ENCODE peak calls at places on chromosomes 2 and 18, in ten cellular contexts. One of them, this sample, is unnamed.

GRCh38 chr2:240197439-240198139 is 57.1 kb upstream of the OTOS start:
- DNase-seq in stimulated activated CD8-positive, alpha-beta memory T cell treated with anti-CD3 and anti-CD28 coated beads, Interleukin-15, amount 100 ng/mL, for 1 hour: no peak
- DNase-seq in HTR-8/SVneo: no peak
- DNase-seq in GM10248: no peak
- DNase-seq in HEK293T: no peak
- DNase-seq in GM23248: no peak
- DNase-seq in GM12892: no peak
- DNase-seq in fibroblast of pulmonary artery: no peak
- DNase-seq in immature natural killer cell: no peak
- DNase-seq in EH: no peak
- DNase-seq in this sample: no peak

GRCh38 chr2:181189932-181190331 is 209.5 kb downstream of the UBE2E3 start:
- DNase-seq in stimulated activated CD8-positive, alpha-beta memory T cell treated with anti-CD3 and anti-CD28 coated beads, Interleukin-15, amount 100 ng/mL, for 1 hour: no peak
- DNase-seq in HTR-8/SVneo: no peak
- DNase-seq in GM10248: no peak
- DNase-seq in HEK293T: no peak
- DNase-seq in GM23248: no peak
- DNase-seq in GM12892: no peak
- DNase-seq in fibroblast of pulmonary artery: no peak
- DNase-seq in immature natural killer cell: no peak
- DNase-seq in EH: no peak
- DNase-seq in this sample: no peak

GRCh38 chr2:207163053-207163814 is 2.5 kb downstream of the KLF7 start:
- DNase-seq in stimulated activated CD8-positive, alpha-beta memory T cell treated with anti-CD3 and anti-CD28 coated beads, Interleukin-15, amount 100 ng/mL, for 1 hour: no peak
- DNase-seq in HTR-8/SVneo: no peak
- DNase-seq in GM10248: no peak
- DNase-seq in HEK293T: no peak
- DNase-seq in GM23248: peak; percentile 96
- DNase-seq in GM12892: no peak
- DNase-seq in fibroblast of pulmonary artery: peak; percentile 91
- DNase-seq in immature natural killer cell: no peak
- DNase-seq in EH: peak; percentile 94
- DNase-seq in this sample: peak; percentile 92

GRCh38 chr2:219441451-219442205 is 7.0 kb downstream of the SPEG start:
- DNase-seq in stimulated activated CD8-positive, alpha-beta memory T cell treated with anti-CD3 and anti-CD28 coated beads, Interleukin-15, amount 100 ng/mL, for 1 hour: peak; percentile 18
- DNase-seq in HTR-8/SVneo: peak; percentile 85
- DNase-seq in GM10248: peak; percentile 63
- DNase-seq in HEK293T: peak; percentile 85
- DNase-seq in GM23248: peak; percentile 87
- DNase-seq in GM12892: no peak
- DNase-seq in fibroblast of pulmonary artery: peak; percentile 46
- DNase-seq in immature natural killer cell: no peak
- DNase-seq in EH: peak; percentile 83
- DNase-seq in this sample: peak; percentile 54

GRCh38 chr2:239327536-239328305 is 73.1 kb downstream of the HDAC4 start:
- DNase-seq in stimulated activated CD8-positive, alpha-beta memory T cell treated with anti-CD3 and anti-CD28 coated beads, Interleukin-15, amount 100 ng/mL, for 1 hour: no peak
- DNase-seq in HTR-8/SVneo: no peak
- DNase-seq in GM10248: peak; percentile 42
- DNase-seq in HEK293T: no peak
- DNase-seq in GM23248: peak; percentile 28
- DNase-seq in GM12892: no peak
- DNase-seq in fibroblast of pulmonary artery: no peak
- DNase-seq in immature natural killer cell: no peak
- DNase-seq in EH: no peak
- DNase-seq in this sample: peak; percentile 27

GRCh38 chr2:42886921-42887320 is 94.5 kb upstream of the HAAO start:
- DNase-seq in stimulated activated CD8-positive, alpha-beta memory T cell treated with anti-CD3 and anti-CD28 coated beads, Interleukin-15, amount 100 ng/mL, for 1 hour: no peak
- DNase-seq in HTR-8/SVneo: no peak
- DNase-seq in GM10248: no peak
- DNase-seq in HEK293T: no peak
- DNase-seq in GM23248: no peak
- DNase-seq in GM12892: no peak
- DNase-seq in fibroblast of pulmonary artery: no peak
- DNase-seq in immature natural killer cell: no peak
- DNase-seq in EH: no peak
- DNase-seq in this sample: peak; percentile 47

GRCh38 chr2:188478724-188479123 is 187.1 kb downstream of the GULP1 start:
- DNase-seq in stimulated activated CD8-positive, alpha-beta memory T cell treated with anti-CD3 and anti-CD28 coated beads, Interleukin-15, amount 100 ng/mL, for 1 hour: no peak
- DNase-seq in HTR-8/SVneo: no peak
- DNase-seq in GM10248: no peak
- DNase-seq in HEK293T: no peak
- DNase-seq in GM23248: no peak
- DNase-seq in GM12892: no peak
- DNase-seq in fibroblast of pulmonary artery: no peak
- DNase-seq in immature natural killer cell: no peak
- DNase-seq in EH: no peak
- DNase-seq in this sample: no peak

GRCh38 chr2:158529379-158530110 is 72.8 kb downstream of the PKP4 start:
- DNase-seq in stimulated activated CD8-positive, alpha-beta memory T cell treated with anti-CD3 and anti-CD28 coated beads, Interleukin-15, amount 100 ng/mL, for 1 hour: no peak
- DNase-seq in HTR-8/SVneo: no peak
- DNase-seq in GM10248: no peak
- DNase-seq in HEK293T: no peak
- DNase-seq in GM23248: peak; percentile 75
- DNase-seq in GM12892: no peak
- DNase-seq in fibroblast of pulmonary artery: peak; percentile 53
- DNase-seq in immature natural killer cell: no peak
- DNase-seq in EH: peak; percentile 90
- DNase-seq in this sample: peak; percentile 80

GRCh38 chr2:182318466-182319309 is 108.1 kb downstream of the PDE1A start:
- DNase-seq in stimulated activated CD8-positive, alpha-beta memory T cell treated with anti-CD3 and anti-CD28 coated beads, Interleukin-15, amount 100 ng/mL, for 1 hour: no peak
- DNase-seq in HTR-8/SVneo: no peak
- DNase-seq in GM10248: no peak
- DNase-seq in HEK293T: no peak
- DNase-seq in GM23248: peak; percentile 48
- DNase-seq in GM12892: no peak
- DNase-seq in fibroblast of pulmonary artery: peak; percentile 25
- DNase-seq in immature natural killer cell: no peak
- DNase-seq in EH: peak; percentile 17
- DNase-seq in this sample: peak; percentile 53

GRCh38 chr2:85264471-85264870 is 63.3 kb downstream of the TGOLN2 start:
- DNase-seq in stimulated activated CD8-positive, alpha-beta memory T cell treated with anti-CD3 and anti-CD28 coated beads, Interleukin-15, amount 100 ng/mL, for 1 hour: no peak
- DNase-seq in HTR-8/SVneo: peak; percentile 69
- DNase-seq in GM10248: no peak
- DNase-seq in HEK293T: no peak
- DNase-seq in GM23248: no peak
- DNase-seq in GM12892: no peak
- DNase-seq in fibroblast of pulmonary artery: peak; percentile 85
- DNase-seq in immature natural killer cell: no peak
- DNase-seq in EH: peak; percentile 84
- DNase-seq in this sample: peak; percentile 33

GRCh38 chr2:239602290-239603282 is 201.8 kb upstream of the HDAC4 start:
- DNase-seq in stimulated activated CD8-positive, alpha-beta memory T cell treated with anti-CD3 and anti-CD28 coated beads, Interleukin-15, amount 100 ng/mL, for 1 hour: no peak
- DNase-seq in HTR-8/SVneo: no peak
- DNase-seq in GM10248: no peak
- DNase-seq in HEK293T: no peak
- DNase-seq in GM23248: no peak
- DNase-seq in GM12892: no peak
- DNase-seq in fibroblast of pulmonary artery: no peak
- DNase-seq in immature natural killer cell: peak; percentile 46
- DNase-seq in EH: no peak
- DNase-seq in this sample: no peak

GRCh38 chr2:232018191-232018590 is 56.7 kb downstream of the DIS3L2 start:
- DNase-seq in stimulated activated CD8-positive, alpha-beta memory T cell treated with anti-CD3 and anti-CD28 coated beads, Interleukin-15, amount 100 ng/mL, for 1 hour: no peak
- DNase-seq in HTR-8/SVneo: no peak
- DNase-seq in GM10248: no peak
- DNase-seq in HEK293T: no peak
- DNase-seq in GM23248: no peak
- DNase-seq in GM12892: no peak
- DNase-seq in fibroblast of pulmonary artery: no peak
- DNase-seq in immature natural killer cell: no peak
- DNase-seq in EH: no peak
- DNase-seq in this sample: peak; percentile 55

GRCh38 chr2:86634352-86634751 is 10.7 kb upstream of the RNF103 start:
- DNase-seq in stimulated activated CD8-positive, alpha-beta memory T cell treated with anti-CD3 and anti-CD28 coated beads, Interleukin-15, amount 100 ng/mL, for 1 hour: no peak
- DNase-seq in HTR-8/SVneo: no peak
- DNase-seq in GM10248: no peak
- DNase-seq in HEK293T: no peak
- DNase-seq in GM23248: no peak
- DNase-seq in GM12892: no peak
- DNase-seq in fibroblast of pulmonary artery: no peak
- DNase-seq in immature natural killer cell: no peak
- DNase-seq in EH: peak; percentile 4
- DNase-seq in this sample: no peak

GRCh38 chr2:106280653-106281202 is 86.6 kb upstream of the UXS1 start:
- DNase-seq in stimulated activated CD8-positive, alpha-beta memory T cell treated with anti-CD3 and anti-CD28 coated beads, Interleukin-15, amount 100 ng/mL, for 1 hour: no peak
- DNase-seq in HTR-8/SVneo: no peak
- DNase-seq in GM10248: no peak
- DNase-seq in HEK293T: no peak
- DNase-seq in GM23248: no peak
- DNase-seq in GM12892: no peak
- DNase-seq in fibroblast of pulmonary artery: no peak
- DNase-seq in immature natural killer cell: no peak
- DNase-seq in EH: no peak
- DNase-seq in this sample: no peak

GRCh38 chr2:26170795-26171194 is 2.1 kb upstream of the GAREM2 start:
- DNase-seq in stimulated activated CD8-positive, alpha-beta memory T cell treated with anti-CD3 and anti-CD28 coated beads, Interleukin-15, amount 100 ng/mL, for 1 hour: no peak
- DNase-seq in HTR-8/SVneo: no peak
- DNase-seq in GM10248: no peak
- DNase-seq in HEK293T: no peak
- DNase-seq in GM23248: no peak
- DNase-seq in GM12892: no peak
- DNase-seq in fibroblast of pulmonary artery: no peak
- DNase-seq in immature natural killer cell: no peak
- DNase-seq in EH: no peak
- DNase-seq in this sample: no peak

GRCh38 chr18:10850828-10851227 is 298.5 kb downstream of the PIEZO2 start:
- DNase-seq in stimulated activated CD8-positive, alpha-beta memory T cell treated with anti-CD3 and anti-CD28 coated beads, Interleukin-15, amount 100 ng/mL, for 1 hour: no peak
- DNase-seq in HTR-8/SVneo: no peak
- DNase-seq in GM10248: no peak
- DNase-seq in HEK293T: no peak
- DNase-seq in GM23248: no peak
- DNase-seq in GM12892: no peak
- DNase-seq in fibroblast of pulmonary artery: peak; percentile 67
- DNase-seq in immature natural killer cell: no peak
- DNase-seq in EH: no peak
- DNase-seq in this sample: no peak

GRCh38 chr2:30371772-30372373 is 75.2 kb upstream of the LCLAT1 start:
- DNase-seq in stimulated activated CD8-positive, alpha-beta memory T cell treated with anti-CD3 and anti-CD28 coated beads, Interleukin-15, amount 100 ng/mL, for 1 hour: no peak
- DNase-seq in HTR-8/SVneo: no peak
- DNase-seq in GM10248: no peak
- DNase-seq in HEK293T: no peak
- DNase-seq in GM23248: peak; percentile 84
- DNase-seq in GM12892: no peak
- DNase-seq in fibroblast of pulmonary artery: no peak
- DNase-seq in immature natural killer cell: no peak
- DNase-seq in EH: peak; percentile 80
- DNase-seq in this sample: no peak

GRCh38 chr2:120661551-120661950 is 74.1 kb upstream of the GLI2 start:
- DNase-seq in stimulated activated CD8-positive, alpha-beta memory T cell treated with anti-CD3 and anti-CD28 coated beads, Interleukin-15, amount 100 ng/mL, for 1 hour: no peak
- DNase-seq in HTR-8/SVneo: no peak
- DNase-seq in GM10248: no peak
- DNase-seq in HEK293T: no peak
- DNase-seq in GM23248: peak; percentile 35
- DNase-seq in GM12892: no peak
- DNase-seq in fibroblast of pulmonary artery: no peak
- DNase-seq in immature natural killer cell: no peak
- DNase-seq in EH: peak; percentile 38
- DNase-seq in this sample: no peak

GRCh38 chr2:171404258-171404657 is 29.5 kb downstream of the METTL8 start:
- DNase-seq in stimulated activated CD8-positive, alpha-beta memory T cell treated with anti-CD3 and anti-CD28 coated beads, Interleukin-15, amount 100 ng/mL, for 1 hour: no peak
- DNase-seq in HTR-8/SVneo: peak; percentile 30
- DNase-seq in GM10248: no peak
- DNase-seq in HEK293T: no peak
- DNase-seq in GM23248: peak; percentile 84
- DNase-seq in GM12892: no peak
- DNase-seq in fibroblast of pulmonary artery: peak; percentile 70
- DNase-seq in immature natural killer cell: no peak
- DNase-seq in EH: peak; percentile 92
- DNase-seq in this sample: peak; percentile 79

GRCh38 chr2:19775838-19776237 is 125.9 kb downstream of the TTC32 start:
- DNase-seq in stimulated activated CD8-positive, alpha-beta memory T cell treated with anti-CD3 and anti-CD28 coated beads, Interleukin-15, amount 100 ng/mL, for 1 hour: no peak
- DNase-seq in HTR-8/SVneo: no peak
- DNase-seq in GM10248: no peak
- DNase-seq in HEK293T: no peak
- DNase-seq in GM23248: peak; percentile 73
- DNase-seq in GM12892: no peak
- DNase-seq in fibroblast of pulmonary artery: peak; percentile 82
- DNase-seq in immature natural killer cell: no peak
- DNase-seq in EH: peak; percentile 97
- DNase-seq in this sample: peak; percentile 69

GRCh38 chr18:3675994-3676393 is 226.0 kb downstream of the TGIF1 start:
- DNase-seq in stimulated activated CD8-positive, alpha-beta memory T cell treated with anti-CD3 and anti-CD28 coated beads, Interleukin-15, amount 100 ng/mL, for 1 hour: no peak
- DNase-seq in HTR-8/SVneo: no peak
- DNase-seq in GM10248: no peak
- DNase-seq in HEK293T: no peak
- DNase-seq in GM23248: no peak
- DNase-seq in GM12892: no peak
- DNase-seq in fibroblast of pulmonary artery: no peak
- DNase-seq in immature natural killer cell: no peak
- DNase-seq in EH: no peak
- DNase-seq in this sample: no peak

GRCh38 chr2:7031424-7032245 is 114.4 kb downstream of the RNF144A start:
- DNase-seq in stimulated activated CD8-positive, alpha-beta memory T cell treated with anti-CD3 and anti-CD28 coated beads, Interleukin-15, amount 100 ng/mL, for 1 hour: no peak
- DNase-seq in HTR-8/SVneo: no peak
- DNase-seq in GM10248: no peak
- DNase-seq in HEK293T: no peak
- DNase-seq in GM23248: no peak
- DNase-seq in GM12892: no peak
- DNase-seq in fibroblast of pulmonary artery: peak; percentile 69
- DNase-seq in immature natural killer cell: no peak
- DNase-seq in EH: no peak
- DNase-seq in this sample: no peak

GRCh38 chr2:111166115-111166514 is 45.4 kb downstream of the BCL2L11 start:
- DNase-seq in stimulated activated CD8-positive, alpha-beta memory T cell treated with anti-CD3 and anti-CD28 coated beads, Interleukin-15, amount 100 ng/mL, for 1 hour: no peak
- DNase-seq in HTR-8/SVneo: no peak
- DNase-seq in GM10248: no peak
- DNase-seq in HEK293T: no peak
- DNase-seq in GM23248: no peak
- DNase-seq in GM12892: no peak
- DNase-seq in fibroblast of pulmonary artery: no peak
- DNase-seq in immature natural killer cell: no peak
- DNase-seq in EH: no peak
- DNase-seq in this sample: no peak

GRCh38 chr2:9666306-9666705 is 35.5 kb upstream of the YWHAQ start:
- DNase-seq in stimulated activated CD8-positive, alpha-beta memory T cell treated with anti-CD3 and anti-CD28 coated beads, Interleukin-15, amount 100 ng/mL, for 1 hour: no peak
- DNase-seq in HTR-8/SVneo: no peak
- DNase-seq in GM10248: no peak
- DNase-seq in HEK293T: no peak
- DNase-seq in GM23248: peak; percentile 59
- DNase-seq in GM12892: no peak
- DNase-seq in fibroblast of pulmonary artery: peak; percentile 41
- DNase-seq in immature natural killer cell: no peak
- DNase-seq in EH: peak; percentile 81
- DNase-seq in this sample: peak; percentile 61

GRCh38 chr2:72085036-72085435 is 62.6 kb downstream of the CYP26B1 start:
- DNase-seq in stimulated activated CD8-positive, alpha-beta memory T cell treated with anti-CD3 and anti-CD28 coated beads, Interleukin-15, amount 100 ng/mL, for 1 hour: no peak
- DNase-seq in HTR-8/SVneo: no peak
- DNase-seq in GM10248: no peak
- DNase-seq in HEK293T: no peak
- DNase-seq in GM23248: no peak
- DNase-seq in GM12892: no peak
- DNase-seq in fibroblast of pulmonary artery: no peak
- DNase-seq in immature natural killer cell: no peak
- DNase-seq in EH: no peak
- DNase-seq in this sample: no peak

GRCh38 chr18:62436636-62437519 is 85.9 kb upstream of the ZCCHC2 start:
- DNase-seq in stimulated activated CD8-positive, alpha-beta memory T cell treated with anti-CD3 and anti-CD28 coated beads, Interleukin-15, amount 100 ng/mL, for 1 hour: no peak
- DNase-seq in HTR-8/SVneo: no peak
- DNase-seq in GM10248: no peak
- DNase-seq in HEK293T: no peak
- DNase-seq in GM23248: peak; percentile 90
- DNase-seq in GM12892: no peak
- DNase-seq in fibroblast of pulmonary artery: peak; percentile 89
- DNase-seq in immature natural killer cell: no peak
- DNase-seq in EH: peak; percentile 63
- DNase-seq in this sample: peak; percentile 56

GRCh38 chr2:144943986-144944385 is 424.1 kb upstream of the ZEB2 start:
- DNase-seq in stimulated activated CD8-positive, alpha-beta memory T cell treated with anti-CD3 and anti-CD28 coated beads, Interleukin-15, amount 100 ng/mL, for 1 hour: no peak
- DNase-seq in HTR-8/SVneo: peak; percentile 23
- DNase-seq in GM10248: no peak
- DNase-seq in HEK293T: no peak
- DNase-seq in GM23248: peak; percentile 69
- DNase-seq in GM12892: no peak
- DNase-seq in fibroblast of pulmonary artery: peak; percentile 65
- DNase-seq in immature natural killer cell: no peak
- DNase-seq in EH: peak; percentile 83
- DNase-seq in this sample: peak; percentile 49

GRCh38 chr2:182302174-182302573 is 124.7 kb downstream of the PDE1A start:
- DNase-seq in stimulated activated CD8-positive, alpha-beta memory T cell treated with anti-CD3 and anti-CD28 coated beads, Interleukin-15, amount 100 ng/mL, for 1 hour: no peak
- DNase-seq in HTR-8/SVneo: peak; percentile 15
- DNase-seq in GM10248: no peak
- DNase-seq in HEK293T: no peak
- DNase-seq in GM23248: peak; percentile 53
- DNase-seq in GM12892: no peak
- DNase-seq in fibroblast of pulmonary artery: peak; percentile 84
- DNase-seq in immature natural killer cell: no peak
- DNase-seq in EH: peak; percentile 72
- DNase-seq in this sample: peak; percentile 90